ENCODE peak calls at places on chromosomes 11 and 22, in four cellular contexts. C, Z, I and Y are unnamed samples. For H3K4me1, the result is how much of the 10 kb centered on the place peaks cover.

GRCh38 chr22:30247561-30247960 is 1.0 kb upstream of the LIF start:
- DNase-seq in C (no peak), I (no peak), Z (no peak), Y (no peak)

GRCh38 chr11:87463486-87464102 is 425.9 kb downstream of the TMEM135 start:
- DNase-seq in Z (no peak), I (no peak), C (no peak), Y (no peak)

GRCh38 chr22:30626413-30626812 is 9.2 kb upstream of the SLC35E4 start:
- DNase-seq in I (no peak), C (no peak), Z (no peak), Y (no peak)

GRCh38 chr11:65426839-65427690 is 4.5 kb downstream of the NEAT1 start:
- DNase-seq in C (no peak), Z (no peak), I (peak), Y (peak)

GRCh38 chr11:94849836-94850235 is 81.7 kb downstream of the AMOTL1 start:
- DNase-seq in Z (no peak), I (peak), C (no peak), Y (no peak)

GRCh38 chr22:47144791-47145425 is 382.5 kb downstream of the TBC1D22A start:
- DNase-seq in I (no peak), Z (no peak), C (no peak), Y (no peak)

GRCh38 chr11:117600261-117600783 is 196.7 kb downstream of the DSCAML1 start:
- DNase-seq in Z (no peak), C (no peak), I (no peak), Y (no peak)

GRCh38 chr22:37501176-37501609 is 15.0 kb upstream of the MFNG start:
- DNase-seq in C (no peak), Z (peak), I (peak), Y (no peak)

GRCh38 chr11:34146411-34146810 is 41.0 kb downstream of the NAT10 start:
- DNase-seq in C (no peak), I (no peak), Z (no peak), Y (no peak)

GRCh38 chr11:12761029-12761428 is 86.8 kb downstream of the TEAD1 start:
- DNase-seq in I (no peak), C (no peak), Z (no peak), Y (no peak)

GRCh38 chr11:47242596-47243192 is 5.9 kb downstream of the ACP2 start:
- DNase-seq in C (no peak), Z (no peak), I (no peak), Y (peak)

GRCh38 chr22:40593460-40594273 is 42.9 kb downstream of the MRTFA start:
- DNase-seq in Z (no peak), C (no peak), I (no peak), Y (no peak)

GRCh38 chr11:3686751-3687150 is 15.6 kb upstream of the CHRNA10 start:
- DNase-seq in C (no peak), Z (no peak), I (no peak), Y (no peak)

GRCh38 chr22:29737251-29738117 is 17.7 kb downstream of the CABP7 start:
- DNase-seq in C (no peak), Z (peak), I (no peak), Y (no peak)

GRCh38 chr22:41048791-41049717 is 43.3 kb upstream of the EP300 start:
- DNase-seq in Z (peak), I (peak), C (no peak), Y (no peak)

GRCh38 chr11:10481567-10482349 is 26.7 kb downstream of the AMPD3 start:
- DNase-seq in C (no peak), I (no peak), Z (no peak), Y (no peak)

GRCh38 chr11:3747704-3748103 is 49.6 kb downstream of the NUP98 start:
- DNase-seq in Z (no peak), C (no peak), I (no peak), Y (no peak)

GRCh38 chr11:127873478-127873877 is 713.9 kb downstream of the ETS1 start:
- DNase-seq in Z (no peak), I (no peak), C (no peak), Y (no peak)

GRCh38 chr11:76673164-76674142 is 2.9 kb upstream of the LRRC32 start:
- DNase-seq in I (no peak), Z (peak), C (no peak), Y (no peak)

GRCh38 chr11:70788247-70789022 is 390.1 kb downstream of the CTTN start:
- DNase-seq in Z (no peak), C (no peak), I (no peak), Y (no peak)

GRCh38 chr11:70573701-70574151 is 175.4 kb downstream of the CTTN start:
- DNase-seq in C (no peak), Z (peak), I (peak), Y (no peak)

GRCh38 chr11:71498091-71498490 is 29.0 kb upstream of the KRTAP5-7 start:
- DNase-seq in C (no peak), I (no peak), Z (no peak), Y (no peak)

GRCh38 chr11:115869780-115870431 is 365.7 kb upstream of the CADM1 start:
- DNase-seq in C (no peak), Z (no peak), I (no peak), Y (no peak)

GRCh38 chr11:18731427-18731826 is 5.4 kb upstream of the IGSF22 start:
- DNase-seq in Z (no peak), C (no peak), I (no peak), Y (no peak)
- H3K4me1 ChIP-seq in Z (under half), C (under half), I (under half), Y (under half)

GRCh38 chr11:110795124-110795624 is 82.9 kb upstream of the ARHGAP20 start:
- DNase-seq in I (no peak), C (no peak), Z (no peak), Y (no peak)

GRCh38 chr11:110787680-110788079 is 75.4 kb upstream of the ARHGAP20 start:
- DNase-seq in C (no peak), I (no peak), Z (no peak), Y (no peak)

GRCh38 chr11:110797453-110797852 is 85.2 kb upstream of the ARHGAP20 start:
- DNase-seq in Z (no peak), C (no peak), I (no peak), Y (no peak)

GRCh38 chr11:110798231-110798630 is 86.0 kb upstream of the ARHGAP20 start:
- DNase-seq in Z (no peak), C (no peak), I (no peak), Y (no peak)

DNA sequence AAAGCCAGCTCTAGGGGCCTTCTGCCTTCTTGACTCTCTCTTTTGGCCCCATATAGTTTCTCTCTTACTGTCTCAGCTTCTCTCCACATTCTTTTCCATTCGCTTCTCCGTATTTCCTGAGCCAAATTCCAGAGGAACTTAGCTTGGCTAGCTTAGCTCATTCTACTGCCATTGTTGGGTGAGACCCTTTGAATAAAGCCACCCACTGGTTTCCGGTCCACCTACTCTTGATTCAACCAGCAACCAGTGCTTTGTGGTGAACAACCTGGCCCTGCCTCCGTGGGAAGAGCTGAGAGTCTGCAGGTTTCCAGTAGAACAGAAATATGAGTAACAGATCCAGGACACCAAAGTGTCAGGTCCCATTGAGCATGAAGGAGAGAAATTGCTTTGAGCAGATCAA is 81.3 kb upstream of the ARHGAP20 start:
- DNase-seq in C (no peak), I (no peak), Z (no peak), Y (no peak)
- TF ChIP-seq POLR2A in C (no peak), I (no peak), Z (no peak), Y (no peak)

GRCh38 chr22:46008836-46009596 is 32.1 kb upstream of the WNT7B start:
- DNase-seq in I (peak), C (no peak), Z (peak), Y (no peak)
- H3K27ac ChIP-seq in I (no peak), C (peak), Z (peak), Y (peak)

DNA sequence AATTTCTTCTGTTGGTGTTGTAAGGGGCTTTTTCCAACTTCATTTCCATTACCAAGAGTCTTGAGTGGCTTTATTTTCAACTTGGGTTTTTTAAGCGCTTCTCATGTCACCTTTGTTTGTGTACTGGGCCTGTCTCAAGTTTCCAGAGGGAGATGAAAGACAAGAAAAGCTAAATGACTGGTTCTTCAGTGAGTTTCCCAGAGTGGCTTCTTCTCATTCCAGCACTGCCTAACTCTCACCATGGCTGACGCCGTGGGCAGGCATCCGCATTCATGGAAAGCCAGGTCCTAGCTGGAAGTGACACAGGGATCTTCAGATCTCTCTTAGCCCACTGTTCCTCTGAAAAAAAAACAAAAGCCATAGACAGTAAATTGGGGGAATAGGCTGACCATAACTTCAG is 28.6 kb downstream of the MARK2 start:
- DNase-seq in I (no peak), Z (no peak), C (no peak), Y (no peak)
- H3K4me1 ChIP-seq in I (under half), Z (half or more), C (half or more), Y (under half)

GRCh38 chr22:20507253-20508066 is at the start of gene MED15:
- DNase-seq in Z (peak), I (peak), C (peak), Y (peak)
- TF ChIP-seq POLR2A in Z (peak), I (peak), C (peak), Y (peak)

DNA sequence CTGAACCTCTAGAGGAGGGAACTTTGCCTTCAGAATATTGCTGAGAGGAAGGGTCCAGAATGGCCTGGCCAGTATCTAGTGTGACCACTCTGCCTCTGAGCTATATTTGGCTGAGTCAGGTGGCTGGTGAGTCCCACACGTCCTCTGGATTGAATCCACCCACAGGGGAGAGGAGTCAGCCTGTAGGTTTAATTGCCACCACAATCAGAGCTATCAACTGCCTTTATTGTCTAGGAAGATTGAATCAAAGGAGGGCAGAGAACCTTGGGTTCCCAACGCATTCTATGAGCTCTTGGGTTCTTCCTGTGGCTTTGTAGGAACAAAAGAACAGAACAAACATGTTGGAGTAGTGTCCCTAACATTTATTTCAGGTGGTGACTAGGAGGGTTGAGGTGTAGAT is 67.7 kb downstream of the ST3GAL4 start:
- DNase-seq in I (no peak), C (no peak), Z (no peak), Y (no peak)
- H3K27ac ChIP-seq in I (peak), C (no peak), Z (peak), Y (no peak)

GRCh38 chr22:48885919-48886305 is 941.8 kb downstream of the BRD1 start:
- DNase-seq in Z (no peak), I (peak), C (no peak), Y (no peak)
- H3K4me1 ChIP-seq in Z (under half), I (under half), C (under half), Y (under half)

GRCh38 chr22:50011447-50012200 is 941 bp downstream of the IL17REL start:
- DNase-seq in C (no peak), I (no peak), Z (no peak), Y (no peak)

GRCh38 chr22:50012201-50013181 is at the start of gene IL17REL:
- DNase-seq in I (peak), Z (peak), C (no peak), Y (no peak)

GRCh38 chr22:50009251-50009650 is 3.3 kb downstream of the IL17REL start:
- DNase-seq in C (no peak), Z (peak), I (peak), Y (no peak)

GRCh38 chr22:50009765-50010675 is 2.5 kb downstream of the IL17REL start:
- DNase-seq in I (peak), C (no peak), Z (peak), Y (no peak)

DNA sequence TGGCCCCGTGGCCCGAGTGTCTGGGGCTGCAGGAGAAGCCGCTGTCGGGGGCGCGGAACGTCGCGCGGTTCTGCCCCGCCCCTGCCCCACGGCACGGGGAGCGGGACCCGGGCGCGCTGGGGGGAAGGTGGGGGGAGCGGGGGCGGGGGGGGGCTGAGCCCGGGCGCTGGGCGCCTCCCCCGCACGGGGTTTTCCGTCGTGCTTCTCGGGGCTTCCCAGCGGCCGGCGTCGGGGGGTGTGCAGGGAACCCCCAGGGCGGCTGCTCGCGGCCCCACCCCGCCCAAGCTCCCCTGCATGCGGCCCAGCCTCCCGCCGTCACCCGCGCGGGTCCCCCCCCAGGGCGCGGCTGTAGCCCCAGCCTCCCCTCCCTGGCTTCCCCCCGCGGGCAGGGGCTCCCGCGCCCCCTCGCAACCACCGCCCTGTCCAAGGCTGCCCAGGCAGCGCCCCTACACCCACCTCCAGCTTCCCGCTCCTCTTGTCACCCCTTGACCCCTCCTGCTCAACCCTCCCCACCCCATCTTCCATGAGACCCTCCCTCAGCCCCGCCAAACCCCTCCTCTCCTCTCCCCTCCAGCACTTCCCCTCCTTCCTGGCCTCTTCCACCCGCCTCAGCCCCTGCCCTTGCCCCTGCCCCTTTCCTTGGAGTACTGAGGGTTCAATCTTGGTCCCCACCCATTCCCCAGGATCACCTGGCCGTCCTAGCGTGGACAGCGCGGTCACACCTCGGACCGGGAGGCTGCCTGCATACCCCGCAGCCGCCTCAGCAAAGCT is 1.7 kb downstream of the IL17REL start:
- DNase-seq in C (no peak), I (peak), Z (no peak), Y (no peak)
- TF ChIP-seq POLR2A in C (no peak), I (no peak), Z (no peak), Y (no peak)

GRCh38 chr22:21929253-21929652 is 23.4 kb downstream of the PPM1F start:
- DNase-seq in C (no peak), Z (no peak), I (no peak), Y (no peak)

GRCh38 chr22:21931056-21931455 is 21.6 kb downstream of the PPM1F start:
- DNase-seq in C (no peak), Z (no peak), I (no peak), Y (no peak)

GRCh38 chr22:21928048-21928447 is 24.6 kb downstream of the PPM1F start:
- DNase-seq in Z (no peak), C (no peak), I (no peak), Y (no peak)

GRCh38 chr22:21926728-21927127 is 25.9 kb downstream of the PPM1F start:
- DNase-seq in Z (no peak), I (no peak), C (no peak), Y (no peak)

GRCh38 chr22:21927174-21927823 is 25.3 kb downstream of the PPM1F start:
- DNase-seq in I (no peak), Z (no peak), C (no peak), Y (no peak)
- H3K27ac ChIP-seq in I (no peak), Z (no peak), C (no peak), Y (no peak)